ENCODE peak calls at places on chromosome 10, in four cellular contexts. One of them, this sample, is unnamed.

GRCh38 chr10:34743804-34744203 is 71.3 kb downstream of the PARD3 start:
- DNase-seq in CD8-positive, alpha-beta T cell: no peak
- DNase-seq in Panc1: no peak
- DNase-seq in upper lobe of left lung: no peak
- DNase-seq in this sample: no peak

GRCh38 chr10:26960308-26960707 is 99.5 kb upstream of the ABI1 start:
- DNase-seq in upper lobe of left lung: no peak
- DNase-seq in CD8-positive, alpha-beta T cell: no peak
- DNase-seq in Panc1: no peak
- DNase-seq in this sample: no peak

GRCh38 chr10:113854757-113855626 is 531 bp downstream of the NHLRC2 start:
- DNase-seq in upper lobe of left lung: peak
- DNase-seq in Panc1: no peak
- DNase-seq in CD8-positive, alpha-beta T cell: peak
- DNase-seq in this sample: peak

GRCh38 chr10:70364001-70364771 is 18.2 kb downstream of the LRRC20 start:
- DNase-seq in Panc1: no peak
- DNase-seq in upper lobe of left lung: peak
- DNase-seq in CD8-positive, alpha-beta T cell: peak
- DNase-seq in this sample: peak

GRCh38 chr10:6553937-6554336 is 26.1 kb downstream of the PRKCQ start:
- DNase-seq in Panc1: no peak
- DNase-seq in upper lobe of left lung: no peak
- DNase-seq in CD8-positive, alpha-beta T cell: no peak
- DNase-seq in this sample: no peak

GRCh38 chr10:26737730-26738129 is 40.2 kb downstream of the PDSS1 start:
- DNase-seq in Panc1: no peak
- DNase-seq in CD8-positive, alpha-beta T cell: no peak
- DNase-seq in upper lobe of left lung: no peak
- DNase-seq in this sample: no peak

GRCh38 chr10:60570941-60571340 is 181.3 kb upstream of the ANK3 start:
- DNase-seq in upper lobe of left lung: no peak
- DNase-seq in CD8-positive, alpha-beta T cell: no peak
- DNase-seq in Panc1: no peak
- DNase-seq in this sample: no peak

GRCh38 chr10:43138757-43139241 is 554 bp downstream of the CSGALNACT2 start:
- DNase-seq in upper lobe of left lung: no peak
- DNase-seq in Panc1: no peak
- DNase-seq in CD8-positive, alpha-beta T cell: peak
- DNase-seq in this sample: no peak

GRCh38 chr10:77605466-77605865 is 32.1 kb downstream of the KCNMA1 start:
- DNase-seq in upper lobe of left lung: no peak
- DNase-seq in CD8-positive, alpha-beta T cell: no peak
- DNase-seq in Panc1: no peak
- DNase-seq in this sample: no peak
- TF ChIP-seq CTCF in upper lobe of left lung: no peak
- TF ChIP-seq CTCF in CD8-positive, alpha-beta T cell: no peak
- TF ChIP-seq CTCF in Panc1: peak
- TF ChIP-seq CTCF in this sample: no peak

DNA sequence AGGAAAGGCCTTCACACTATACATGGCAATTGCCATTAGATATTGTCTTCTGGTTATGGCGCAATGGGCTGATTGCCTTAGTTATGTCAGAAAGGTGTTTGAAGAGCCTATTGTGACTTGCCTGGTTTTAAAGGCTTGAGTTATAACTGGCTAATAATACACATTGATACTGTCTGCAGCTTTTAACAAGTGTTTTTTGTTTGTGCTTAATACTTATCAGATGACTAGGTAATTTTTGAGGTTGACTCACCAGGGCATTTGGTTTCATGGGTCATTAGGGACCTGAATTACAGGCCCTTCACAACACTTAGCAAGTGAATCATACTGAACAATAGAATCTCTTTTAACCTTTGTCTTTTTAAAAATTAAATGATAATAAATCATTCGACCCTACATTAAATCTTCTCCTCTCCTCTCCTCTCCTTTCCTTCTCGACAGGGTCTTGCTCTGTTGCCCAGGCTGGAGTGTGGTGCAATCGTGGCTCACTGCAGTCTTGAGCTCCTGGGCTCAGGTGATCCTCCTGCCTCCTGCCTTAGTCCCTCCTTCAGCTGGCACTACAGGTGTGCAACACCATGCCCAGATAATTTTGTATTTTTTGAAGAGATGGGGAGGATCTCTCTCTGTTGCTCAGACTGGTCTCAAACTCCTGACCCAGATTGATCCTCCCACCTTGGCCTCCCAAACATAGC is 196.3 kb downstream of the JCAD start:
- DNase-seq in upper lobe of left lung: no peak
- DNase-seq in CD8-positive, alpha-beta T cell: no peak
- DNase-seq in Panc1: peak
- DNase-seq in this sample: no peak
- TF ChIP-seq CTCF in upper lobe of left lung: no peak
- TF ChIP-seq CTCF in CD8-positive, alpha-beta T cell: no peak
- TF ChIP-seq CTCF in Panc1: no peak
- TF ChIP-seq CTCF in this sample: no peak

GRCh38 chr10:48309711-48310226 is 3.3 kb downstream of the MAPK8 start:
- DNase-seq in upper lobe of left lung: no peak
- DNase-seq in Panc1: peak
- DNase-seq in CD8-positive, alpha-beta T cell: no peak
- DNase-seq in this sample: no peak
- TF ChIP-seq CTCF in upper lobe of left lung: no peak
- TF ChIP-seq CTCF in Panc1: peak
- TF ChIP-seq CTCF in CD8-positive, alpha-beta T cell: peak
- TF ChIP-seq CTCF in this sample: no peak

GRCh38 chr10:95445837-95446347 is 115.3 kb downstream of the SORBS1 start:
- DNase-seq in upper lobe of left lung: no peak
- DNase-seq in Panc1: peak
- DNase-seq in CD8-positive, alpha-beta T cell: no peak
- DNase-seq in this sample: no peak
- TF ChIP-seq CTCF in upper lobe of left lung: peak
- TF ChIP-seq CTCF in Panc1: peak
- TF ChIP-seq CTCF in CD8-positive, alpha-beta T cell: peak
- TF ChIP-seq CTCF in this sample: no peak

DNA sequence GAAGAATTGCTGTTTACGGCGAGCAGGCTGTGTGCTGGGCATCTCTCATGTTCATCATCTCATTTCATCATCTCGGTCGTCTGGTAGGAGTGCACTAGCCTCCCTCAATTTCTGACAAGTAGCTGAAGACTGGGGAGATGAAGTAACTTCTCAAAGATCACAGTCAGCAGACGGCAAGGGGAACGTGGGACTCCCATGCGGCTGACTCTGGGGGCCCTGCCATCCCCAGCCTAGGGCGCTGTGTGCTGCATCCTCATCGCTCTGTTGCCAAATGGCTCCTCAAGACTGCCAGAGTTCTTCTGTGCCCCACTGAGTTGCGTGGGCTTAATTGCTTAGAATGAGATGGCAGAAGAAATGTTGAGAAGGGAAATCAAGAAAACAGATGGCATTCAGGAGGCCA is 72.8 kb downstream of the ADARB2 start:
- DNase-seq in Panc1: no peak
- DNase-seq in CD8-positive, alpha-beta T cell: no peak
- DNase-seq in upper lobe of left lung: no peak
- DNase-seq in this sample: no peak
- TF ChIP-seq CTCF in Panc1: no peak
- TF ChIP-seq CTCF in CD8-positive, alpha-beta T cell: no peak
- TF ChIP-seq CTCF in upper lobe of left lung: no peak
- TF ChIP-seq CTCF in this sample: no peak

GRCh38 chr10:33066558-33067236 is 108.7 kb upstream of the ITGB1 start:
- DNase-seq in upper lobe of left lung: no peak
- DNase-seq in CD8-positive, alpha-beta T cell: no peak
- DNase-seq in Panc1: no peak
- DNase-seq in this sample: no peak
- TF ChIP-seq CTCF in upper lobe of left lung: no peak
- TF ChIP-seq CTCF in CD8-positive, alpha-beta T cell: no peak
- TF ChIP-seq CTCF in Panc1: peak
- TF ChIP-seq CTCF in this sample: no peak

GRCh38 chr10:104650072-104650471 is 9.0 kb downstream of the SORCS3 start:
- DNase-seq in Panc1: no peak
- DNase-seq in CD8-positive, alpha-beta T cell: no peak
- DNase-seq in upper lobe of left lung: no peak
- DNase-seq in this sample: no peak
- TF ChIP-seq CTCF in Panc1: peak
- TF ChIP-seq CTCF in CD8-positive, alpha-beta T cell: no peak
- TF ChIP-seq CTCF in upper lobe of left lung: no peak
- TF ChIP-seq CTCF in this sample: no peak

GRCh38 chr10:78783753-78784152 is 285.0 kb upstream of the ZMIZ1 start:
- DNase-seq in CD8-positive, alpha-beta T cell: no peak
- DNase-seq in Panc1: no peak
- DNase-seq in upper lobe of left lung: no peak
- DNase-seq in this sample: no peak

GRCh38 chr10:78782441-78782840 is 286.3 kb upstream of the ZMIZ1 start:
- DNase-seq in Panc1: no peak
- DNase-seq in CD8-positive, alpha-beta T cell: no peak
- DNase-seq in upper lobe of left lung: peak
- DNase-seq in this sample: no peak

GRCh38 chr10:78784454-78785414 is 284.0 kb upstream of the ZMIZ1 start:
- DNase-seq in upper lobe of left lung: no peak
- DNase-seq in Panc1: no peak
- DNase-seq in CD8-positive, alpha-beta T cell: no peak
- DNase-seq in this sample: no peak

GRCh38 chr10:78781991-78782390 is 286.8 kb upstream of the ZMIZ1 start:
- DNase-seq in upper lobe of left lung: no peak
- DNase-seq in Panc1: no peak
- DNase-seq in CD8-positive, alpha-beta T cell: no peak
- DNase-seq in this sample: no peak

GRCh38 chr10:78787095-78787494 is 281.7 kb upstream of the ZMIZ1 start:
- DNase-seq in CD8-positive, alpha-beta T cell: no peak
- DNase-seq in Panc1: no peak
- DNase-seq in upper lobe of left lung: no peak
- DNase-seq in this sample: no peak
- TF ChIP-seq CTCF in CD8-positive, alpha-beta T cell: no peak
- TF ChIP-seq CTCF in Panc1: no peak
- TF ChIP-seq CTCF in upper lobe of left lung: no peak
- TF ChIP-seq CTCF in this sample: no peak

GRCh38 chr10:3524086-3524960 is 260.7 kb downstream of the KLF6 start:
- DNase-seq in CD8-positive, alpha-beta T cell: no peak
- DNase-seq in Panc1: no peak
- DNase-seq in upper lobe of left lung: no peak
- DNase-seq in this sample: no peak
- TF ChIP-seq CTCF in CD8-positive, alpha-beta T cell: no peak
- TF ChIP-seq CTCF in Panc1: no peak
- TF ChIP-seq CTCF in upper lobe of left lung: no peak
- TF ChIP-seq CTCF in this sample: no peak

GRCh38 chr10:22325272-22325947 is 4.5 kb downstream of the BMI1 start:
- DNase-seq in upper lobe of left lung: peak
- DNase-seq in Panc1: no peak
- DNase-seq in CD8-positive, alpha-beta T cell: peak
- DNase-seq in this sample: peak
- TF ChIP-seq CTCF in upper lobe of left lung: no peak
- TF ChIP-seq CTCF in Panc1: no peak
- TF ChIP-seq CTCF in CD8-positive, alpha-beta T cell: no peak
- TF ChIP-seq CTCF in this sample: no peak

This sample was measured in activated B cell treated with CpG ODN at 0.5 μM for 24 hours.